ENCODE peak calls at places on chromosome 13, in ten cellular contexts. S, C, M, E, O, V, A, F, P and U are unnamed samples.

GRCh38 chr13:111488466-111489132 is 168.2 kb downstream of the TEX29 start:
- DNase-seq in V (no peak), M (no peak), C (no peak), E (no peak), F (no peak), A (no peak), S (no peak), O (no peak), P (no peak), U (no peak)

GRCh38 chr13:50393641-50394040 is 378.4 kb downstream of the KCNRG start:
- DNase-seq in F (no peak), O (peak), A (no peak), E (peak), M (peak), C (no peak), P (no peak), V (no peak), S (no peak), U (peak)

GRCh38 chr13:51396352-51396751 is 56.5 kb downstream of the INTS6 start:
- DNase-seq in P (no peak), M (peak), A (no peak), O (no peak), S (no peak), F (peak), E (no peak), V (no peak), C (no peak), U (no peak)

GRCh38 chr13:111111376-111111937 is 3.7 kb upstream of the ARHGEF7 start:
- DNase-seq in S (no peak), M (no peak), C (no peak), V (no peak), A (no peak), O (no peak), E (no peak), P (no peak), F (no peak), U (no peak)

GRCh38 chr13:99354371-99354951 is 47.3 kb upstream of the GPR183 start:
- DNase-seq in V (no peak), S (no peak), F (no peak), P (no peak), O (no peak), M (no peak), C (no peak), E (no peak), A (no peak), U (no peak)

GRCh38 chr13:110422913-110423688 is 116.0 kb downstream of the COL4A2 start:
- DNase-seq in A (no peak), S (no peak), V (no peak), E (no peak), F (peak), O (no peak), M (peak), C (no peak), P (no peak), U (no peak)

GRCh38 chr13:31895687-31896086 is 135.9 kb upstream of the FRY start:
- DNase-seq in F (no peak), S (no peak), C (no peak), E (no peak), P (no peak), O (no peak), A (no peak), M (no peak), V (no peak), U (no peak)

GRCh38 chr13:80035096-80035495 is 305.8 kb downstream of the SPRY2 start:
- DNase-seq in V (no peak), A (no peak), E (no peak), S (no peak), C (no peak), M (no peak), P (no peak), O (no peak), F (peak), U (no peak)

GRCh38 chr13:113976711-113977684 is 3.1 kb upstream of the C13orf46 start:
- DNase-seq in V (no peak), C (no peak), E (no peak), O (no peak), A (no peak), S (no peak), P (no peak), F (peak), M (peak), U (no peak)

GRCh38 chr13:50277127-50277526 is 261.9 kb downstream of the KCNRG start:
- DNase-seq in M (no peak), O (no peak), C (no peak), V (no peak), A (no peak), F (no peak), S (no peak), E (no peak), P (no peak), U (no peak)

GRCh38 chr13:79098603-79099002 is 307.5 kb downstream of the RBM26 start:
- DNase-seq in V (no peak), A (no peak), O (no peak), F (no peak), E (no peak), S (no peak), M (no peak), P (no peak), C (no peak), U (no peak)

GRCh38 chr13:91174886-91175501 is 172.5 kb upstream of the MIR17HG start:
- DNase-seq in F (no peak), A (no peak), V (no peak), P (no peak), S (no peak), C (no peak), M (no peak), O (no peak), E (no peak), U (no peak)

GRCh38 chr13:110137677-110138008 is 169.3 kb downstream of the COL4A1 start:
- DNase-seq in V (no peak), A (peak), M (no peak), F (no peak), E (peak), S (peak), C (peak), P (peak), O (peak), U (peak)

GRCh38 chr13:30529085-30529815 is 63.5 kb upstream of the HMGB1 start:
- DNase-seq in A (no peak), C (no peak), E (no peak), O (no peak), S (no peak), V (no peak), M (peak), P (no peak), F (no peak), U (no peak)

GRCh38 chr13:106104281-106104901 is 431.1 kb downstream of the EFNB2 start:
- DNase-seq in S (no peak), M (peak), C (no peak), V (no peak), F (peak), A (no peak), P (no peak), E (no peak), O (no peak), U (no peak)

GRCh38 chr13:24288870-24289269 is 20.5 kb upstream of the C1QTNF9 start:
- DNase-seq in O (no peak), V (no peak), C (no peak), P (no peak), E (no peak), A (no peak), F (peak), M (no peak), S (no peak), U (no peak)

GRCh38 chr13:79307433-79307861 is 98.6 kb downstream of the RBM26 start:
- DNase-seq in E (no peak), V (no peak), A (no peak), C (no peak), F (peak), S (no peak), O (no peak), P (no peak), M (no peak), U (no peak)

GRCh38 chr13:101706651-101707050 is 254.2 kb downstream of the ITGBL1 start:
- DNase-seq in S (no peak), C (no peak), M (peak), F (peak), A (no peak), O (no peak), E (no peak), P (no peak), V (no peak), U (no peak)

GRCh38 chr13:114070098-114070799 is 62.2 kb downstream of the RASA3 start:
- DNase-seq in M (no peak), C (no peak), S (no peak), F (no peak), A (no peak), O (no peak), V (no peak), P (no peak), E (no peak), U (no peak)

GRCh38 chr13:49584771-49585182 is 581 bp downstream of the RCBTB1 start:
- DNase-seq in E (no peak), S (peak), C (peak), M (no peak), O (no peak), A (no peak), F (no peak), V (no peak), P (no peak), U (no peak)

GRCh38 chr13:112735791-112736190 is 46.0 kb downstream of the ATP11A start:
- DNase-seq in P (no peak), C (no peak), V (no peak), A (peak), O (no peak), M (no peak), S (no peak), E (no peak), F (no peak), U (no peak)

GRCh38 chr13:57877596-57877995 is 246.1 kb downstream of the PCDH17 start:
- DNase-seq in O (no peak), P (no peak), S (no peak), C (no peak), V (no peak), F (peak), A (no peak), E (no peak), M (no peak), U (no peak)

GRCh38 chr13:35961461-35962220 is 169.5 kb downstream of the DCLK1 start:
- DNase-seq in F (no peak), A (no peak), O (no peak), C (no peak), S (no peak), M (peak), V (no peak), P (no peak), E (no peak), U (no peak)

GRCh38 chr13:110245421-110245899 is 61.5 kb downstream of the COL4A1 start:
- DNase-seq in C (no peak), O (no peak), S (no peak), F (peak), E (no peak), P (no peak), V (no peak), M (peak), A (no peak), U (no peak)

GRCh38 chr13:75675421-75675820 is 39.3 kb downstream of the LMO7 start:
- DNase-seq in C (no peak), F (peak), P (no peak), A (no peak), M (no peak), S (no peak), O (no peak), V (no peak), E (no peak), U (no peak)

GRCh38 chr13:79780240-79780639 is 299.3 kb downstream of the NDFIP2 start:
- DNase-seq in S (no peak), F (peak), V (no peak), P (no peak), M (peak), A (no peak), E (no peak), O (no peak), C (no peak), U (no peak)

GRCh38 chr13:78022164-78022877 is 103.7 kb upstream of the EDNRB start:
- DNase-seq in S (peak), A (no peak), F (peak), P (no peak), C (no peak), M (peak), O (no peak), V (peak), E (peak), U (no peak)